ENCODE peak calls at places on chromosome 15, in five cellular contexts. V, Y, W, E and B are unnamed samples.

GRCh38 chr15:88465633-88466219 is 1.5 kb downstream of the MRPL46 start:
- DNase-seq in W (no peak), E (peak), Y (peak), V (no peak), B (no peak)

GRCh38 chr15:25451501-25451900 is 12.7 kb upstream of the UBE3A start:
- DNase-seq in W (no peak), Y (no peak), E (no peak), V (no peak), B (no peak)

GRCh38 chr15:62173215-62173614 is 8.1 kb upstream of the C2CD4B start:
- DNase-seq in Y (peak), E (no peak), V (no peak), W (no peak), B (no peak)

GRCh38 chr15:93779341-93779740 is 452.0 kb upstream of the MCTP2 start:
- DNase-seq in W (no peak), V (no peak), Y (no peak), E (no peak), B (no peak)

GRCh38 chr15:87142096-87142495 is 1062.4 kb downstream of the AGBL1 start:
- DNase-seq in V (no peak), W (no peak), E (peak), Y (no peak), B (no peak)

GRCh38 chr15:51969728-51970127 is 1.9 kb downstream of the LEO1 start:
- DNase-seq in W (no peak), Y (no peak), V (no peak), E (peak), B (no peak)

GRCh38 chr15:38128389-38128788 is 124.2 kb upstream of the SPRED1 start:
- DNase-seq in W (no peak), V (no peak), E (peak), Y (no peak), B (no peak)

GRCh38 chr15:46644493-46645481 is 1010.0 kb downstream of the SQOR start:
- DNase-seq in Y (no peak), E (no peak), V (no peak), W (no peak), B (no peak)

GRCh38 chr15:47673343-47673761 is 44.0 kb upstream of the SEMA6D start:
- DNase-seq in V (no peak), Y (no peak), W (no peak), E (no peak), B (no peak)

GRCh38 chr15:98292442-98293240 is 332.1 kb downstream of the ARRDC4 start:
- DNase-seq in E (no peak), Y (peak), V (no peak), W (peak), B (no peak)

GRCh38 chr15:47398115-47398514 is 319.2 kb upstream of the SEMA6D start:
- DNase-seq in Y (no peak), W (no peak), V (no peak), E (no peak), B (no peak)

GRCh38 chr15:29822100-29822684 is at the start of gene TJP1:
- DNase-seq in V (no peak), Y (peak), E (peak), W (peak), B (peak)

GRCh38 chr15:68334661-68335124 is 57.1 kb downstream of the FEM1B start:
- DNase-seq in V (no peak), Y (peak), E (peak), W (no peak), B (no peak)

GRCh38 chr15:40466426-40467259 is 4.1 kb upstream of the CHST14 start:
- DNase-seq in V (no peak), E (no peak), W (no peak), Y (no peak), B (peak)

GRCh38 chr15:32657198-32657886 is 15.8 kb downstream of the SCG5 start:
- DNase-seq in Y (no peak), E (no peak), V (no peak), W (no peak), B (peak)

GRCh38 chr15:68650901-68651709 is 72.3 kb downstream of the CORO2B start:
- DNase-seq in E (no peak), V (peak), W (peak), Y (peak), B (peak)

GRCh38 chr15:80403712-80404056 is 498 bp upstream of the ARNT2 start:
- DNase-seq in E (no peak), V (no peak), Y (no peak), W (no peak), B (peak)

GRCh38 chr15:58731756-58732535 is 17.6 kb downstream of the ADAM10 start:
- DNase-seq in W (peak), E (peak), Y (no peak), V (no peak), B (no peak)

GRCh38 chr15:80778964-80779657 is at the start of gene CEMIP:
- DNase-seq in W (peak), V (no peak), Y (peak), E (peak), B (peak)

GRCh38 chr15:92801774-92802464 is 98.2 kb upstream of the CHD2 start:
- DNase-seq in V (no peak), E (peak), Y (no peak), W (peak), B (no peak)

GRCh38 chr15:70435872-70436271 is 327.5 kb downstream of the UACA start:
- DNase-seq in V (no peak), W (no peak), Y (no peak), E (no peak), B (no peak)

GRCh38 chr15:43923553-43923952 is 96.8 kb downstream of the WDR76 start:
- DNase-seq in V (no peak), Y (no peak), W (no peak), E (no peak), B (no peak)

GRCh38 chr15:69626095-69627066 is 173.8 kb downstream of the RPLP1 start:
- DNase-seq in W (no peak), V (no peak), Y (no peak), E (no peak), B (no peak)

GRCh38 chr15:87365221-87365620 is 891.3 kb downstream of the NTRK3 start:
- DNase-seq in Y (no peak), W (no peak), E (peak), V (no peak), B (no peak)

GRCh38 chr15:63939531-63940130 is 105.9 kb upstream of the HERC1 start:
- DNase-seq in W (no peak), E (peak), Y (peak), V (no peak), B (no peak)

GRCh38 chr15:82315519-82316246 is 33.6 kb downstream of the GOLGA6L10 start:
- DNase-seq in E (no peak), Y (no peak), W (no peak), V (no peak), B (no peak)

GRCh38 chr15:64854526-64854925 is 12.8 kb downstream of the PLEKHO2 start:
- DNase-seq in Y (no peak), E (no peak), V (no peak), W (no peak), B (no peak)

GRCh38 chr15:89419370-89419984 is 76.9 kb downstream of the RHCG start:
- DNase-seq in Y (peak), W (peak), V (peak), E (peak), B (peak)

GRCh38 chr15:70859322-70859908 is 5.5 kb upstream of the LARP6 start:
- DNase-seq in V (no peak), W (no peak), Y (no peak), E (no peak), B (no peak)

GRCh38 chr15:73034213-73034612 is 18.1 kb upstream of the NEO1 start:
- DNase-seq in W (no peak), Y (no peak), V (no peak), E (no peak), B (peak)

GRCh38 chr15:25239471-25240345 is 199.1 kb downstream of the UBE3A start:
- DNase-seq in E (no peak), Y (no peak), V (no peak), W (no peak), B (peak)

GRCh38 chr15:28983432-28984311 is 97.9 kb downstream of the APBA2 start:
- DNase-seq in W (peak), Y (no peak), V (no peak), E (no peak), B (no peak)

GRCh38 chr15:53208759-53209158 is 418.6 kb upstream of the ONECUT1 start:
- DNase-seq in E (no peak), W (no peak), V (no peak), Y (no peak), B (no peak)

GRCh38 chr15:68230157-68231100 is 901 bp upstream of the CLN6 start:
- DNase-seq in Y (no peak), V (no peak), W (no peak), E (no peak), B (no peak)

GRCh38 chr15:40562691-40563090 is 2.2 kb downstream of the CCDC32 start:
- DNase-seq in V (no peak), W (no peak), E (peak), Y (no peak), B (no peak)

GRCh38 chr15:31606261-31606669 is 279.6 kb downstream of the KLF13 start:
- DNase-seq in W (no peak), Y (no peak), E (peak), V (no peak), B (no peak)

GRCh38 chr15:70030851-70031645 is 66.7 kb downstream of the TLE3 start:
- DNase-seq in E (no peak), W (no peak), Y (no peak), V (no peak), B (no peak)

GRCh38 chr15:40959331-40960141 is 6.3 kb downstream of the CHAC1 start:
- DNase-seq in V (no peak), Y (no peak), E (no peak), W (no peak), B (no peak)

GRCh38 chr15:34883042-34883441 is 86.5 kb downstream of the AQR start:
- DNase-seq in V (no peak), Y (no peak), E (no peak), W (no peak), B (no peak)

GRCh38 chr15:70741107-70741511 is 22.2 kb downstream of the UACA start:
- DNase-seq in E (peak), Y (peak), W (no peak), V (no peak), B (peak)

GRCh38 chr15:75639191-75639708 is 774 bp downstream of the IMP3 start:
- DNase-seq in W (no peak), Y (no peak), E (peak), V (no peak), B (no peak)

GRCh38 chr15:75640483-75641175 is 605 bp upstream of the IMP3 start:
- DNase-seq in V (peak), W (no peak), E (peak), Y (no peak), B (no peak)

GRCh38 chr15:75641603-75642002 is 1.6 kb upstream of the IMP3 start:
- DNase-seq in E (no peak), W (no peak), V (no peak), Y (no peak), B (no peak)

GRCh38 chr15:75639709-75640482 is at the start of gene IMP3:
- DNase-seq in W (peak), E (peak), Y (peak), V (peak), B (peak)

GRCh38 chr15:75641176-75641498 is 1.1 kb upstream of the IMP3 start:
- DNase-seq in V (no peak), Y (no peak), W (no peak), E (no peak), B (no peak)
- TF ChIP-seq CTCF in V (no peak), Y (no peak), W (no peak), E (no peak), B (no peak)

DNA sequence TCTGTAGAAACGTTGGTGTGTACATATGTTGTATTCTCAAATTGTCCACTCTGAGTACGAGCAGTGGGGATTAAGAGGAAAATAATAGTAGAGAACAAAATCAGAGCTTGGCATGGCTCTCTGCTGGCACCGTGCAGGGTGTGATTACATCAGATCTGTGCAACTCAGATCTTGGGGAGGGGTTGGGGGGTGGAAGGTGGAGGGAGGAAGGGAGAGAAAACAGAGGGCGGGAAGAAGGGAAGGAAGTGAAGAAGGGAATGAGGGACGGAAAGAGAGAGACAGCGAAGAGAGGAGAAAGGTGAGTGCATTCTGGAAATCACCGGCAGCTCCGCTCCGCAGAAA is 30.9 kb upstream of the ADAMTS17 start:
- DNase-seq in W (no peak), Y (peak), V (no peak), E (no peak), B (peak)
- H3K27ac ChIP-seq in W (no peak), Y (no peak), V (no peak), E (no peak), B (peak)

GRCh38 chr15:57310876-57311275 is 65.4 kb upstream of the CGNL1 start:
- DNase-seq in Y (no peak), V (no peak), W (no peak), E (no peak), B (no peak)

GRCh38 chr15:57305009-57305408 is 71.3 kb upstream of the CGNL1 start:
- DNase-seq in W (no peak), V (no peak), Y (no peak), E (no peak), B (no peak)

GRCh38 chr15:57307527-57308193 is 68.6 kb upstream of the CGNL1 start:
- DNase-seq in E (no peak), W (no peak), Y (no peak), V (no peak), B (no peak)

GRCh38 chr15:57306305-57306943 is 69.9 kb upstream of the CGNL1 start:
- DNase-seq in Y (peak), V (peak), E (no peak), W (peak), B (peak)

GRCh38 chr15:57306944-57307411 is 69.3 kb upstream of the CGNL1 start:
- DNase-seq in Y (no peak), W (no peak), V (no peak), E (no peak), B (no peak)
- TF ChIP-seq CTCF in Y (no peak), W (no peak), V (peak), E (no peak), B (no peak)

GRCh38 chr15:78051622-78052405 is 25.7 kb downstream of the TBC1D2B start:
- DNase-seq in E (peak), W (no peak), V (no peak), Y (no peak), B (peak)
- H3K27ac ChIP-seq in E (no peak), W (no peak), V (peak), Y (peak), B (peak)

DNA sequence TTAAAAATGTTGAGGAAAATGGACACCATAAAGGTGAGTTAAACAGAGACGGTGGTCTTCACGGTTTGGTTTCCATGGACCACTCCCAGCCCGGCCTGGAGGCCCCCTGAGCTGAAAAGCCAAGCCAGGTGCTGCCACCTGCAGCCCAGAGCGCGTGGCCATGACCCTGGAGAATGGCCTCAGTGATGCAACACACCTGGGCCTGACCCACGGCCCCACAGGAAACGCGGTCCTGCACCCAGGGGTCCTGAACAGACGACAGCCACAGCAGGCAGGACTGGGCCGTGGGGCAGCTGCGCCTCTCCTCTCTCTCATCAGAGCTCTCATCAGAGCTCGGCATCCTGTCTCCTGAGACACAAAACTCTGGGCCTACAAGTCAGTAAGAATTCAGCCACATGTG is 64.1 kb downstream of the NIPA2 start:
- DNase-seq in W (no peak), V (no peak), Y (no peak), E (no peak), B (no peak)
- TF ChIP-seq CTCF in W (peak), V (no peak), Y (no peak), E (no peak), B (no peak)

GRCh38 chr15:39427705-39428104 is 153.2 kb upstream of the THBS1 start:
- DNase-seq in E (no peak), V (no peak), Y (no peak), W (peak), B (no peak)
- H3K27ac ChIP-seq in E (no peak), V (no peak), Y (peak), W (no peak), B (no peak)

DNA sequence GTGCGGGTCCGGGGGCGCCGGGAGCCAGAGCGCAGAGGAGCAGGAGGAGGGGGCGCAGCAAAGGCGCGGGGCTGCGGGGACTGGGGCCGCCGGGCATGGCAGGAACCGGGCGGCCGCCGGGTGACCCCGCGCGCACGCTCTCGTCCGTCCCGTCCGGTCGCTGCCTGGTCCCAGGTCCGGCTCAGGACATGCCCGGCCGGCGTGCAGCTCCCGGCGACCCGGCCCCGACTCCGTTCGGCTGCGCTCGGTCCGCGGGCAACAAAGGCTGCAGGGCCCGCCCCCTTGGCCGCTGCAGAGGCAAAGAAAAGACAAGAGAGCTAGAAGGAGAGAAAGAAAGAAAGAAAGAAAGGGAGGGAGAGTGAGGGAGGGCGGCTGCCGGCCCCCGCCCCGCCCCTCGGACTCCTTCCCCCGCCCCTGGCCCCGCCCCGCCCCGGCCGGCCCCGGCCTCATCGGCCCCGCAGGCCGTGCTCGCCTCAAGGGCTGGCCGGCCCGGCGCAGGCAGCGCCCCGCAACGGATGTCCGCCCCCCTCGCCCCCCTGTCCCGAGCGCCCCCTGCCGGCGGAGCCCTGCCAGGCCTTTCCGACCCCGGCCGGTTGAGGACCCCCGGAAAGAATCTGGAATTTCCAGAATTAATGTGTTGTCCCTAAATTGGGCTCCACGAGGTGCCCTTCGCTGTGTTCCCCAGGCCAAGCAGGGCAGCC is at the start of gene ADAMTS7:
- DNase-seq in E (peak), Y (peak), V (peak), W (peak), B (peak)
- TF ChIP-seq CTCF in E (no peak), Y (peak), V (peak), W (peak), B (no peak)

GRCh38 chr15:96334705-96335428 is 4.4 kb downstream of the NR2F2 start:
- DNase-seq in V (no peak), W (no peak), Y (peak), E (peak), B (no peak)

GRCh38 chr15:96335429-96335807 is 4.9 kb downstream of the NR2F2 start:
- DNase-seq in E (peak), Y (peak), W (no peak), V (no peak), B (no peak)

GRCh38 chr15:96333194-96334016 is 2.9 kb downstream of the NR2F2 start:
- DNase-seq in E (peak), Y (peak), V (no peak), W (no peak), B (peak)

GRCh38 chr15:96332854-96333193 is 2.3 kb downstream of the NR2F2 start:
- DNase-seq in V (no peak), Y (no peak), W (no peak), E (no peak), B (no peak)

GRCh38 chr15:96334017-96334704 is 3.7 kb downstream of the NR2F2 start:
- DNase-seq in W (no peak), E (peak), V (no peak), Y (peak), B (peak)
- H3K27ac ChIP-seq in W (peak), E (peak), V (no peak), Y (peak), B (peak)